ENCODE peak calls at places on chromosomes 11 and 22, in five cellular contexts. H is left ventricle myocardium inferior, P is cardiac fibroblast, Q is fibroblast of lung, O is WTC11. S is an unnamed sample.

GRCh38 chr22:24706050-24706449 is 68.5 kb downstream of the PIWIL3 start:
- DNase-seq in H (no peak), P (no peak), O (peak), Q (no peak), S (peak)

GRCh38 chr22:48905206-48905975 is 922.3 kb downstream of the BRD1 start:
- DNase-seq in P (no peak), Q (no peak), H (no peak), O (no peak), S (no peak)

GRCh38 chr22:43923191-43923590 is 414 bp upstream of the PNPLA3 start:
- DNase-seq in O (no peak), Q (peak), H (no peak), P (no peak), S (peak)

GRCh38 chr11:44400431-44400830 is 90.5 kb upstream of the ALX4 start:
- DNase-seq in Q (no peak), H (no peak), O (no peak), P (no peak), S (no peak)

GRCh38 chr22:30250713-30251267 is 4.2 kb upstream of the LIF start:
- DNase-seq in Q (no peak), P (no peak), O (no peak), H (no peak), S (peak)

GRCh38 chr11:73869234-73869949 is 7.3 kb downstream of the COA4 start:
- DNase-seq in P (no peak), Q (no peak), H (no peak), O (no peak), S (peak)

GRCh38 chr11:107591446-107592236 is 694 bp downstream of the ELMOD1 start:
- DNase-seq in H (no peak), P (no peak), O (peak), Q (no peak), S (peak)

GRCh38 chr11:73182824-73183321 is 35.2 kb upstream of the P2RY2 start:
- DNase-seq in H (peak), Q (no peak), P (peak), O (no peak), S (no peak)

GRCh38 chr22:36160499-36160942 is at the start of gene APOL3:
- DNase-seq in O (no peak), P (peak), H (peak), Q (peak), S (peak)

GRCh38 chr22:49032821-49033220 is 794.9 kb downstream of the BRD1 start:
- DNase-seq in H (no peak), P (no peak), O (no peak), Q (no peak), S (no peak)

GRCh38 chr11:107857550-107858216 is 904 bp downstream of the SLC35F2 start:
- DNase-seq in Q (peak), O (no peak), H (no peak), P (peak), S (peak)

GRCh38 chr11:108895579-108896480 is 231.0 kb downstream of the DDX10 start:
- DNase-seq in P (peak), O (no peak), H (no peak), Q (peak), S (peak)

GRCh38 chr11:13288375-13289029 is 10.9 kb downstream of the BMAL1 start:
- DNase-seq in Q (peak), P (no peak), O (no peak), H (no peak), S (peak)

GRCh38 chr11:130894322-130895025 is 21.8 kb downstream of the SNX19 start:
- DNase-seq in H (peak), P (peak), O (peak), Q (peak), S (peak)

GRCh38 chr11:30489513-30489912 is 96.6 kb downstream of the MPPED2 start:
- DNase-seq in H (no peak), O (no peak), Q (no peak), P (no peak), S (no peak)

DNA sequence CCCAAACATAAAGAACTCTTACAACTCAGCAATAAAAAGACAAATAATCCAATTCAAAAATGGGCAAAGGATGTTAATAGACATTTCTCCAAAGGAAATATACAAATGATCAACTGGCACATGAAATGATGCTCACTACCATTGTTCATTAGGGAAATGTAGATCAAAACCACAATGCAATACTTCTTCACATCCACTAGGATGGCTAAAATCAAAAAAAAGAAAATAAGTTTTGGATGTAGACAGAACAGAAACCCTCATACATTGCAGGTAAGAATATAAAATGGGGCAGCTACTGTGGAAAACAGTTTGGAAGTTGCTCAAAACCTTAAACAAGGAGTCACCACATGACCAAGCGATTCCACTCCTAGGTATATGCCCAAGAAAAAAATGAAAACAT is 16.3 kb downstream of the SIK3 start:
- DNase-seq in H (no peak), Q (no peak), O (no peak), P (no peak), S (no peak)
- TF ChIP-seq CTCF in H (no peak), Q (no peak), O (no peak), P (no peak), S (no peak)

GRCh38 chr11:99682646-99683045 is 661.9 kb downstream of the CNTN5 start:
- DNase-seq in P (no peak), Q (no peak), O (no peak), H (no peak), S (no peak)
- TF ChIP-seq CTCF in P (no peak), Q (no peak), O (no peak), H (no peak), S (no peak)

GRCh38 chr11:70304208-70304603 is 33.7 kb downstream of the PPFIA1 start:
- DNase-seq in O (no peak), P (no peak), H (no peak), Q (no peak), S (no peak)
- TF ChIP-seq CTCF in O (no peak), P (no peak), H (no peak), Q (no peak), S (no peak)

GRCh38 chr11:104433751-104434150 is 269.8 kb upstream of the PDGFD start:
- DNase-seq in O (no peak), P (peak), H (no peak), Q (no peak), S (no peak)
- TF ChIP-seq CTCF in O (no peak), P (no peak), H (no peak), Q (no peak), S (no peak)

DNA sequence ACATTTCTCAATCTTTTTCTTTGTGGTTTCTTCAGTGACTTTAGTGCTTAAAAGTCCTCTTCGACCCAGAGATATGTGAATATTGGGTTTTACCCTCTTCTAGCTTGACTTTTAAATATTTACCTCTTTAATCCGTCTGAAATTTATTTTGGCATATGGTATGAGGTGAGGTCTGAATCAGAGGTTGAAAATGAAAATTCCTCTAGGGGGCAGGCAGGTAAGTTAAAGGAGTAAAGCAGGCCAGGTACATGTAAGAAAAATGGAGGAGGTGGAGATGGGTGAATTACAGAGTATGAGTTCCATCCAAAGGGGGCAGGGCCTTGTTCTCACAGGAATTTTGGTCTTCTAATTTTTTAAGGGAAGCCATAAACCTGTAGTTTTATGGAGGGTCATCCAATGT is 263.8 kb upstream of the NARS2 start:
- DNase-seq in P (no peak), Q (peak), O (no peak), H (no peak), S (no peak)
- TF ChIP-seq CTCF in P (no peak), Q (no peak), O (no peak), H (no peak), S (no peak)

DNA sequence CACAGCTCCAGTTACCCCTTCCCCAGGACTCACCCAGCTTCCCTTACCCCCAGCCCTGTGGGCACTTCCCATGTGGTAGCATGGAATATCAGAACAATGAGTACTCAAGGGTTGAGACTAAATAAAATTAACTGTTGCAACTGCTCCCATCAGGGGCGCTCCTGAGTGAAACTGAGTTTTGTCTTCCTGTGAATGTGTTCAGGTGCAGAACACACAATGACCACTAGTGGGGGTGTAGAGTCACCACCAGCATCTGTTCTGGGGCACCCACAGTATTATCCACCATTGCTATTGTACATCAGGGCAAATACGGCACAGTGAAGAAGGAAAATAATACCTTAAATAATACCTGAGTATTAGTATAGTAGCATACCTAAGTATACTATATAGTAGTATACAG is 689.7 kb downstream of the TBC1D22A start:
- DNase-seq in O (peak), Q (no peak), P (no peak), H (no peak), S (no peak)
- TF ChIP-seq CTCF in O (peak), Q (peak), P (peak), H (peak), S (no peak)

GRCh38 chr11:61778920-61779650 is 13.3 kb downstream of the TMEM258 start:
- DNase-seq in P (no peak), O (no peak), Q (no peak), H (no peak), S (no peak)
- TF ChIP-seq CTCF in P (no peak), O (no peak), Q (no peak), H (no peak), S (no peak)

GRCh38 chr11:34356130-34356529 is 1.7 kb downstream of the ABTB2 start:
- DNase-seq in Q (no peak), P (no peak), H (no peak), O (peak), S (no peak)

GRCh38 chr11:34357646-34358257 is at the start of gene ABTB2:
- DNase-seq in Q (peak), H (peak), O (peak), P (peak), S (peak)

GRCh38 chr11:34358258-34358665 is 452 bp upstream of the ABTB2 start:
- DNase-seq in P (peak), Q (peak), H (peak), O (peak), S (peak)

GRCh38 chr11:34356576-34356917 is 1.3 kb downstream of the ABTB2 start:
- DNase-seq in H (peak), P (peak), Q (peak), O (peak), S (peak)

GRCh38 chr11:34356918-34357645 is 728 bp downstream of the ABTB2 start:
- DNase-seq in O (peak), P (peak), Q (peak), H (peak), S (peak)
- TF ChIP-seq CTCF in O (no peak), P (no peak), Q (no peak), H (no peak), S (peak)

DNA sequence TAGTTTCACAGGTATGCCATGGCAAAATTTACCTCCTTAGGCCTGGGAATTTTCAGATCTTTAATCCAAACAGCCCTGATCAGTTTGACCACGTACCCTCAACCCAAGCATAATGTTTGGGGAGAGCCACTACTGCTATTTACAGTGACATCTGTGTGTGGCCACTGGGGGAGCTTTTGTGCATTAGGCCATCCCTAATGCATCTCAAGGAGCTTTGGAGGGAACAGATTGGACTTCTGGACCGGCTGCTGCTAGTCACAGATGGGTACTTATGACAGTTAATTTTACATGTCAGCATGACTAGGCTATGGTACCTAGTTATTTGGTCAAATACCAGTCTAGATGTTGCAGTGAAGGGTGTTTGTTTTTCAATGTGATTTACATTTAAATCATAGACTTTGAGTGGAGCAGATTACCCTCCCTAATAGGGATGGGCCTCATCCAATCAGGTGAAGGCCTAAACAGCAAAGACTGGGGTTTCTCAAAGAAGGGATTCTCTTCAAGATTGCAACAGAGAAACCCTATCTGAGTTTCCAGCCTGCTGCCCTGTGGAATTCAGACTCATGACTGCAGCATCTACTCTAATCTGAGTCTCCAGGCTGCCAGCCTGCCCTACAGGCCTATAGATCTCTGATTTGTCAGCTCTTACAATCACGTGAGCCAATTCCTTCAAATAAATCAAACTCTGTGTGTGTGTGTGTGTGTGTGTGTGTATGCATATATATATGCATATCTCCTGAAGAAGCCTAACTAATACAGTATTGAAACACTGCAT is 37.9 kb upstream of the GALNT18 start:
- DNase-seq in O (no peak), P (no peak), H (no peak), Q (no peak), S (no peak)
- TF ChIP-seq CTCF in O (no peak), P (no peak), H (peak), Q (peak), S (peak)

GRCh38 chr11:134678744-134679143 is 266.7 kb upstream of the B3GAT1 start:
- DNase-seq in P (no peak), O (no peak), H (no peak), Q (no peak), S (no peak)
- TF ChIP-seq CTCF in P (no peak), O (no peak), H (no peak), Q (no peak), S (no peak)